ENCODE peak calls at places on chromosome 5, in seven cellular contexts. One of them, this sample, is unnamed.

GRCh38 chr5:149936044-149936699 is 8.4 kb downstream of the PDE6A start:
- DNase-seq in HCT116: no peak
- DNase-seq in HepG2: no peak
- DNase-seq in SK-N-SH: no peak
- DNase-seq in K562: no peak
- DNase-seq in H1: no peak
- DNase-seq in GM12878: no peak
- DNase-seq in this sample: no peak

GRCh38 chr5:155850411-155850810 is 476.6 kb upstream of the SGCD start:
- DNase-seq in HCT116: no peak
- DNase-seq in HepG2: no peak
- DNase-seq in SK-N-SH: no peak
- DNase-seq in K562: no peak
- DNase-seq in H1: no peak
- DNase-seq in GM12878: no peak
- DNase-seq in this sample: no peak

GRCh38 chr5:59517926-59518585 is 375.5 kb downstream of the PDE4D start:
- DNase-seq in HCT116: no peak
- DNase-seq in HepG2: no peak
- DNase-seq in SK-N-SH: no peak
- DNase-seq in K562: no peak
- DNase-seq in H1: no peak
- DNase-seq in GM12878: no peak
- DNase-seq in this sample: no peak

GRCh38 chr5:107952450-107952849 is 281.7 kb upstream of the EFNA5 start:
- DNase-seq in HCT116: no peak
- DNase-seq in HepG2: no peak
- DNase-seq in SK-N-SH: no peak
- DNase-seq in K562: no peak
- DNase-seq in H1: no peak
- DNase-seq in GM12878: no peak
- DNase-seq in this sample: no peak

GRCh38 chr5:139682016-139682975 is 34.1 kb downstream of the CXXC5 start:
- DNase-seq in HCT116: no peak
- DNase-seq in HepG2: no peak
- DNase-seq in SK-N-SH: no peak
- DNase-seq in K562: no peak
- DNase-seq in H1: no peak
- DNase-seq in GM12878: no peak
- DNase-seq in this sample: no peak

GRCh38 chr5:172933238-172933637 is 26.0 kb upstream of the RPL26L1 start:
- DNase-seq in HCT116: no peak
- DNase-seq in HepG2: no peak
- DNase-seq in SK-N-SH: no peak
- DNase-seq in K562: no peak
- DNase-seq in H1: no peak
- DNase-seq in GM12878: no peak
- DNase-seq in this sample: no peak

GRCh38 chr5:153523831-153524230 is 33.4 kb downstream of the GRIA1 start:
- DNase-seq in HCT116: no peak
- DNase-seq in HepG2: no peak
- DNase-seq in SK-N-SH: no peak
- DNase-seq in K562: no peak
- DNase-seq in H1: no peak
- DNase-seq in GM12878: no peak
- DNase-seq in this sample: no peak

GRCh38 chr5:147522435-147522834 is 12.6 kb upstream of the DPYSL3 start:
- DNase-seq in HCT116: no peak
- DNase-seq in HepG2: no peak
- DNase-seq in SK-N-SH: peak
- DNase-seq in K562: no peak
- DNase-seq in H1: no peak
- DNase-seq in GM12878: no peak
- DNase-seq in this sample: no peak

GRCh38 chr5:677131-678101 is 15.7 kb downstream of the TPPP start:
- DNase-seq in HCT116: no peak
- DNase-seq in HepG2: no peak
- DNase-seq in SK-N-SH: no peak
- DNase-seq in K562: no peak
- DNase-seq in H1: no peak
- DNase-seq in GM12878: no peak
- DNase-seq in this sample: no peak

GRCh38 chr5:51960617-51961115 is 577.4 kb downstream of the ISL1 start:
- DNase-seq in HCT116: peak
- DNase-seq in HepG2: no peak
- DNase-seq in SK-N-SH: peak
- DNase-seq in K562: no peak
- DNase-seq in H1: no peak
- DNase-seq in GM12878: no peak
- DNase-seq in this sample: no peak

GRCh38 chr5:15579193-15579990 is 79.4 kb downstream of the FBXL7 start:
- DNase-seq in HCT116: no peak
- DNase-seq in HepG2: no peak
- DNase-seq in SK-N-SH: peak
- DNase-seq in K562: no peak
- DNase-seq in H1: no peak
- DNase-seq in GM12878: no peak
- DNase-seq in this sample: no peak

GRCh38 chr5:3348576-3349535 is 246.8 kb upstream of the IRX1 start:
- DNase-seq in HCT116: no peak
- DNase-seq in HepG2: no peak
- DNase-seq in SK-N-SH: no peak
- DNase-seq in K562: no peak
- DNase-seq in H1: no peak
- DNase-seq in GM12878: no peak
- DNase-seq in this sample: no peak

GRCh38 chr5:142325677-142326479 is 1.1 kb upstream of the SPRY4 start:
- DNase-seq in HCT116: peak
- DNase-seq in HepG2: peak
- DNase-seq in SK-N-SH: peak
- DNase-seq in K562: peak
- DNase-seq in H1: peak
- DNase-seq in GM12878: no peak
- DNase-seq in this sample: no peak

GRCh38 chr5:139642891-139643871 is 5.0 kb upstream of the CXXC5 start:
- DNase-seq in HCT116: no peak
- DNase-seq in HepG2: peak
- DNase-seq in SK-N-SH: peak
- DNase-seq in K562: no peak
- DNase-seq in H1: peak
- DNase-seq in GM12878: no peak
- DNase-seq in this sample: peak

GRCh38 chr5:154230526-154230925 is 40.0 kb downstream of the GALNT10 start:
- DNase-seq in HCT116: no peak
- DNase-seq in HepG2: no peak
- DNase-seq in SK-N-SH: no peak
- DNase-seq in K562: no peak
- DNase-seq in H1: no peak
- DNase-seq in GM12878: no peak
- DNase-seq in this sample: no peak

GRCh38 chr5:14413331-14413750 is 168.3 kb upstream of the OTULINL start:
- DNase-seq in HCT116: no peak
- DNase-seq in HepG2: no peak
- DNase-seq in SK-N-SH: no peak
- DNase-seq in K562: no peak
- DNase-seq in H1: no peak
- DNase-seq in GM12878: no peak
- DNase-seq in this sample: no peak
- TF ChIP-seq JUND in HCT116: no peak
- TF ChIP-seq JUND in HepG2: no peak
- TF ChIP-seq JUND in SK-N-SH: no peak
- TF ChIP-seq JUND in K562: no peak
- TF ChIP-seq JUND in H1: no peak
- TF ChIP-seq JUND in GM12878: no peak
- TF ChIP-seq JUND in this sample: no peak

GRCh38 chr5:6700074-6700685 is 13.1 kb upstream of the TENT4A start:
- DNase-seq in HCT116: no peak
- DNase-seq in HepG2: no peak
- DNase-seq in SK-N-SH: no peak
- DNase-seq in K562: no peak
- DNase-seq in H1: no peak
- DNase-seq in GM12878: no peak
- DNase-seq in this sample: no peak
- TF ChIP-seq JUND in HCT116: no peak
- TF ChIP-seq JUND in HepG2: no peak
- TF ChIP-seq JUND in SK-N-SH: no peak
- TF ChIP-seq JUND in K562: no peak
- TF ChIP-seq JUND in H1: no peak
- TF ChIP-seq JUND in GM12878: no peak
- TF ChIP-seq JUND in this sample: no peak

DNA sequence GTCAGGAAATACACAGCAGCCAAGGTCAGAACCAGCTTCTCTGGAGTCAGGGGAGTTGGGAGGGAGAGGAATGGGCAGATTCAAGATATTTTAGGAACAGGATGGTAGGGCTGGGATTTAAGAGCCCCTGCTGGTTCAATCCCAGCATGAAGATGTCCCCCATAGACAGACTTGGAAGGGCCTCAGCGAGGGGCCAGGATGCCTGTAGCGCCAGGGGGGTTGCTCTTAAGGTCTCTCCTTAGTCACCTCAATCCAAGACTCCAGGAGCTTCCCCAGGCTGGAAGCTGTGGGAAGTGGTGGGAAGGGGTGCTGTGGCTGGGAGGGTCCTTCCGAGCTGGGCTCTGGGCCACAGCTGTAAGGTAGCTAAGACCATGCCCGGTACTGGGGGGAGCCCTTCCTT is 8.1 kb upstream of the TSPAN17 start:
- DNase-seq in HCT116: no peak
- DNase-seq in HepG2: no peak
- DNase-seq in SK-N-SH: no peak
- DNase-seq in K562: no peak
- DNase-seq in H1: no peak
- DNase-seq in GM12878: no peak
- DNase-seq in this sample: no peak
- TF ChIP-seq JUND in HCT116: no peak
- TF ChIP-seq JUND in HepG2: no peak
- TF ChIP-seq JUND in SK-N-SH: no peak
- TF ChIP-seq JUND in K562: no peak
- TF ChIP-seq JUND in H1: no peak
- TF ChIP-seq JUND in GM12878: no peak
- TF ChIP-seq JUND in this sample: no peak

GRCh38 chr5:148623741-148624140 is 30.6 kb downstream of the HTR4 start:
- DNase-seq in HCT116: peak
- DNase-seq in HepG2: no peak
- DNase-seq in SK-N-SH: no peak
- DNase-seq in K562: peak
- DNase-seq in H1: no peak
- DNase-seq in GM12878: no peak
- DNase-seq in this sample: no peak
- TF ChIP-seq JUND in HCT116: peak
- TF ChIP-seq JUND in HepG2: no peak
- TF ChIP-seq JUND in SK-N-SH: no peak
- TF ChIP-seq JUND in K562: peak
- TF ChIP-seq JUND in H1: no peak
- TF ChIP-seq JUND in GM12878: no peak
- TF ChIP-seq JUND in this sample: no peak

DNA sequence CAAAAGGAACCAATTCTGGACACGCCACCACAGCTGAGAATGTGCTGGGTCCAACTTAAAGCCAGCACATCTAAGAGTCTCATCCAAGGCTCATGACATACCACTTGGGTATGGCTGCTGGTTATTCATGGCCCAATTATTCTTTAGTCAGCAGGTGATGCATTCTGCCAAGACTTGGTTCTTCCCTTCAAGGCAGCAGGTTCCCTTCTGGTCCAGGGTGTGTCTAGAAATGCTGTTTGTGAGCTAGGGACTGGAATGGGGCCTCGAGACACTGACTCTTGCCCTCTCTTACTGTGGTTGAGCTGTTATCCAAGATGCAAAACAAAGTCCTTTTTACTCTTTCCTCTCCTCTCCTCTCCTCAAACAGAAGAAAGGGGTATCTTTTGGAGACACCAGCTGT is 522.6 kb downstream of the HINT1 start:
- DNase-seq in HCT116: no peak
- DNase-seq in HepG2: no peak
- DNase-seq in SK-N-SH: no peak
- DNase-seq in K562: no peak
- DNase-seq in H1: no peak
- DNase-seq in GM12878: no peak
- DNase-seq in this sample: no peak
- TF ChIP-seq JUND in HCT116: no peak
- TF ChIP-seq JUND in HepG2: no peak
- TF ChIP-seq JUND in SK-N-SH: no peak
- TF ChIP-seq JUND in K562: no peak
- TF ChIP-seq JUND in H1: no peak
- TF ChIP-seq JUND in GM12878: no peak
- TF ChIP-seq JUND in this sample: no peak

GRCh38 chr5:134582941-134583340 is 49.7 kb downstream of the SAR1B start:
- DNase-seq in HCT116: no peak
- DNase-seq in HepG2: no peak
- DNase-seq in SK-N-SH: no peak
- DNase-seq in K562: no peak
- DNase-seq in H1: no peak
- DNase-seq in GM12878: no peak
- DNase-seq in this sample: no peak
- TF ChIP-seq JUND in HCT116: no peak
- TF ChIP-seq JUND in HepG2: no peak
- TF ChIP-seq JUND in SK-N-SH: no peak
- TF ChIP-seq JUND in K562: no peak
- TF ChIP-seq JUND in H1: no peak
- TF ChIP-seq JUND in GM12878: no peak
- TF ChIP-seq JUND in this sample: no peak

GRCh38 chr5:122073864-122074263 is 4.2 kb downstream of the LOX start:
- DNase-seq in HCT116: no peak
- DNase-seq in HepG2: no peak
- DNase-seq in SK-N-SH: no peak
- DNase-seq in K562: no peak
- DNase-seq in H1: no peak
- DNase-seq in GM12878: no peak
- DNase-seq in this sample: no peak

GRCh38 chr5:122078116-122078865 is at the start of gene LOX:
- DNase-seq in HCT116: no peak
- DNase-seq in HepG2: peak
- DNase-seq in SK-N-SH: peak
- DNase-seq in K562: no peak
- DNase-seq in H1: peak
- DNase-seq in GM12878: no peak
- DNase-seq in this sample: peak

GRCh38 chr5:122076023-122076422 is 2.0 kb downstream of the LOX start:
- DNase-seq in HCT116: no peak
- DNase-seq in HepG2: peak
- DNase-seq in SK-N-SH: no peak
- DNase-seq in K562: no peak
- DNase-seq in H1: no peak
- DNase-seq in GM12878: no peak
- DNase-seq in this sample: no peak

GRCh38 chr5:122077451-122078115 is 476 bp downstream of the LOX start:
- DNase-seq in HCT116: no peak
- DNase-seq in HepG2: peak
- DNase-seq in SK-N-SH: peak
- DNase-seq in K562: no peak
- DNase-seq in H1: peak
- DNase-seq in GM12878: no peak
- DNase-seq in this sample: peak

GRCh38 chr5:122076669-122077450 is 1.2 kb downstream of the LOX start:
- DNase-seq in HCT116: no peak
- DNase-seq in HepG2: peak
- DNase-seq in SK-N-SH: peak
- DNase-seq in K562: no peak
- DNase-seq in H1: peak
- DNase-seq in GM12878: no peak
- DNase-seq in this sample: peak
- TF ChIP-seq JUND in HCT116: no peak
- TF ChIP-seq JUND in HepG2: no peak
- TF ChIP-seq JUND in SK-N-SH: no peak
- TF ChIP-seq JUND in K562: no peak
- TF ChIP-seq JUND in H1: no peak
- TF ChIP-seq JUND in GM12878: no peak
- TF ChIP-seq JUND in this sample: no peak

This sample was measured in T47D.